ENCODE peak calls at places on chromosome 5, in ten cellular contexts. One of them, this sample, is unnamed.

GRCh38 chr5:173091981-173092380 is 35.8 kb downstream of the CREBRF start:
- DNase-seq in H1: no peak
- DNase-seq in CD8-positive, alpha-beta T cell: no peak
- DNase-seq in fibroblast of villous mesenchyme: no peak
- DNase-seq in hepatocyte: no peak
- DNase-seq in activated T-cell treated with anti-CD3 and anti-CD28 coated beads for 1 hour: no peak
- DNase-seq in G401: no peak
- DNase-seq in lower lobe of right lung: no peak
- DNase-seq in astrocyte of the spinal cord: no peak
- DNase-seq in HT1080: no peak
- DNase-seq in this sample: no peak

GRCh38 chr5:71633255-71634155 is 46.4 kb downstream of the MCCC2 start:
- DNase-seq in lower lobe of right lung: no peak
- DNase-seq in astrocyte of the spinal cord: no peak
- DNase-seq in hepatocyte: no peak
- DNase-seq in activated T-cell treated with anti-CD3 and anti-CD28 coated beads for 1 hour: no peak
- DNase-seq in fibroblast of villous mesenchyme: no peak
- DNase-seq in CD8-positive, alpha-beta T cell: no peak
- DNase-seq in H1: no peak
- DNase-seq in G401: no peak
- DNase-seq in HT1080: no peak
- DNase-seq in this sample: no peak

GRCh38 chr5:78537821-78538220 is 110.8 kb downstream of the LHFPL2 start:
- DNase-seq in lower lobe of right lung: no peak
- DNase-seq in fibroblast of villous mesenchyme: peak
- DNase-seq in CD8-positive, alpha-beta T cell: no peak
- DNase-seq in hepatocyte: peak
- DNase-seq in astrocyte of the spinal cord: peak
- DNase-seq in H1: no peak
- DNase-seq in activated T-cell treated with anti-CD3 and anti-CD28 coated beads for 1 hour: no peak
- DNase-seq in HT1080: peak
- DNase-seq in G401: peak
- DNase-seq in this sample: no peak

GRCh38 chr5:54309237-54309636 is 1.1 kb downstream of the ARL15 start:
- DNase-seq in CD8-positive, alpha-beta T cell: no peak
- DNase-seq in astrocyte of the spinal cord: peak
- DNase-seq in fibroblast of villous mesenchyme: no peak
- DNase-seq in G401: no peak
- DNase-seq in H1: no peak
- DNase-seq in lower lobe of right lung: no peak
- DNase-seq in hepatocyte: no peak
- DNase-seq in activated T-cell treated with anti-CD3 and anti-CD28 coated beads for 1 hour: no peak
- DNase-seq in HT1080: peak
- DNase-seq in this sample: no peak

GRCh38 chr5:98769006-98769255 is 4.5 kb upstream of the RGMB start:
- DNase-seq in hepatocyte: peak
- DNase-seq in astrocyte of the spinal cord: no peak
- DNase-seq in HT1080: no peak
- DNase-seq in G401: no peak
- DNase-seq in lower lobe of right lung: peak
- DNase-seq in H1: no peak
- DNase-seq in CD8-positive, alpha-beta T cell: peak
- DNase-seq in fibroblast of villous mesenchyme: no peak
- DNase-seq in activated T-cell treated with anti-CD3 and anti-CD28 coated beads for 1 hour: peak
- DNase-seq in this sample: peak

GRCh38 chr5:62029303-62029702 is 276.7 kb upstream of the KIF2A start:
- DNase-seq in H1: no peak
- DNase-seq in HT1080: peak
- DNase-seq in hepatocyte: no peak
- DNase-seq in astrocyte of the spinal cord: no peak
- DNase-seq in activated T-cell treated with anti-CD3 and anti-CD28 coated beads for 1 hour: no peak
- DNase-seq in G401: no peak
- DNase-seq in lower lobe of right lung: no peak
- DNase-seq in CD8-positive, alpha-beta T cell: no peak
- DNase-seq in fibroblast of villous mesenchyme: no peak
- DNase-seq in this sample: no peak

GRCh38 chr5:97735209-97735608 is 552.2 kb upstream of the RIOK2 start:
- DNase-seq in CD8-positive, alpha-beta T cell: no peak
- DNase-seq in hepatocyte: no peak
- DNase-seq in lower lobe of right lung: no peak
- DNase-seq in fibroblast of villous mesenchyme: peak
- DNase-seq in H1: no peak
- DNase-seq in activated T-cell treated with anti-CD3 and anti-CD28 coated beads for 1 hour: no peak
- DNase-seq in HT1080: peak
- DNase-seq in astrocyte of the spinal cord: peak
- DNase-seq in G401: no peak
- DNase-seq in this sample: no peak

GRCh38 chr5:35876454-35876853 is 19.8 kb downstream of the IL7R start:
- DNase-seq in activated T-cell treated with anti-CD3 and anti-CD28 coated beads for 1 hour: no peak
- DNase-seq in hepatocyte: no peak
- DNase-seq in fibroblast of villous mesenchyme: no peak
- DNase-seq in HT1080: peak
- DNase-seq in CD8-positive, alpha-beta T cell: no peak
- DNase-seq in H1: no peak
- DNase-seq in G401: no peak
- DNase-seq in lower lobe of right lung: no peak
- DNase-seq in astrocyte of the spinal cord: no peak
- DNase-seq in this sample: no peak

GRCh38 chr5:157549283-157549629 is 26.3 kb downstream of the ADAM19 start:
- DNase-seq in lower lobe of right lung: no peak
- DNase-seq in H1: no peak
- DNase-seq in CD8-positive, alpha-beta T cell: no peak
- DNase-seq in G401: no peak
- DNase-seq in hepatocyte: no peak
- DNase-seq in fibroblast of villous mesenchyme: no peak
- DNase-seq in activated T-cell treated with anti-CD3 and anti-CD28 coated beads for 1 hour: no peak
- DNase-seq in astrocyte of the spinal cord: peak
- DNase-seq in HT1080: peak
- DNase-seq in this sample: no peak

GRCh38 chr5:156475182-156475830 is 148.3 kb downstream of the SGCD start:
- DNase-seq in fibroblast of villous mesenchyme: peak
- DNase-seq in hepatocyte: peak
- DNase-seq in astrocyte of the spinal cord: no peak
- DNase-seq in H1: no peak
- DNase-seq in G401: no peak
- DNase-seq in HT1080: no peak
- DNase-seq in activated T-cell treated with anti-CD3 and anti-CD28 coated beads for 1 hour: no peak
- DNase-seq in lower lobe of right lung: no peak
- DNase-seq in CD8-positive, alpha-beta T cell: no peak
- DNase-seq in this sample: no peak

GRCh38 chr5:134273642-134274361 is 47.9 kb upstream of the PPP2CA start:
- DNase-seq in G401: no peak
- DNase-seq in H1: no peak
- DNase-seq in fibroblast of villous mesenchyme: no peak
- DNase-seq in lower lobe of right lung: no peak
- DNase-seq in HT1080: peak
- DNase-seq in astrocyte of the spinal cord: no peak
- DNase-seq in CD8-positive, alpha-beta T cell: no peak
- DNase-seq in hepatocyte: no peak
- DNase-seq in activated T-cell treated with anti-CD3 and anti-CD28 coated beads for 1 hour: no peak
- DNase-seq in this sample: no peak